ENCODE peak calls at places on chromosomes 1 and 21, in four cellular contexts. Z, J, X and S are unnamed samples.

GRCh38 chr1:97017895-97018294 is 296.3 kb downstream of the PTBP2 start:
- DNase-seq in X (no peak), Z (no peak), J (no peak), S (no peak)

GRCh38 chr1:78834201-78834741 is 172.3 kb downstream of the ADGRL4 start:
- DNase-seq in Z (no peak), X (peak; percentile 51), J (no peak), S (no peak)

GRCh38 chr1:209041936-209042335 is 541.6 kb upstream of the CAMK1G start:
- DNase-seq in J (no peak), Z (no peak), X (no peak), S (no peak)

GRCh38 chr1:45722809-45723208 is 27.6 kb downstream of the IPP start:
- DNase-seq in X (no peak), J (no peak), Z (no peak), S (no peak)

GRCh38 chr1:84253891-84254290 is 47.6 kb upstream of the SAMD13 start:
- DNase-seq in Z (no peak), X (peak; percentile 87), J (no peak), S (no peak)

GRCh38 chr1:218367118-218367517 is 22.0 kb downstream of the TGFB2 start:
- DNase-seq in J (no peak), X (peak; percentile 87), Z (no peak), S (no peak)

GRCh38 chr1:119784127-119784781 is 15.5 kb upstream of the HMGCS2 start:
- DNase-seq in J (no peak), Z (no peak), X (no peak), S (no peak)

GRCh38 chr1:154463512-154463990 is 38.5 kb upstream of the TDRD10 start:
- DNase-seq in X (peak; percentile 55), J (peak; percentile 55), Z (peak; percentile 74), S (peak; percentile 74)

GRCh38 chr1:245823408-245824147 is 668.8 kb downstream of the KIF26B start:
- DNase-seq in X (no peak), J (no peak), Z (peak; percentile 55), S (no peak)

GRCh38 chr1:118949317-118949716 is 38.8 kb downstream of the TBX15 start:
- DNase-seq in J (no peak), X (peak; percentile 98), Z (no peak), S (no peak)

GRCh38 chr1:200038645-200038986 is 11.1 kb downstream of the NR5A2 start:
- DNase-seq in X (no peak), Z (no peak), J (no peak), S (no peak)

GRCh38 chr1:40258445-40258769 is 371 bp downstream of the ZMPSTE24 start:
- DNase-seq in J (no peak), Z (no peak), X (no peak), S (no peak)

GRCh38 chr1:79100385-79100784 is 93.9 kb upstream of the ADGRL4 start:
- DNase-seq in X (no peak), J (no peak), Z (no peak), S (no peak)

GRCh38 chr1:172163479-172164215 is 256.8 kb upstream of the C1orf105 start:
- DNase-seq in X (peak; percentile 11), J (no peak), Z (no peak), S (peak; percentile 35)

GRCh38 chr1:205435904-205436573 is 14.2 kb upstream of the LEMD1 start:
- DNase-seq in Z (no peak), X (no peak), J (no peak), S (no peak)

GRCh38 chr1:113610372-113610771 is 148.9 kb downstream of the PHTF1 start:
- DNase-seq in Z (no peak), J (no peak), X (no peak), S (no peak)

GRCh38 chr1:14699596-14699995 is 101.1 kb downstream of the KAZN start:
- DNase-seq in J (no peak), Z (no peak), X (peak; percentile 74), S (no peak)

GRCh38 chr1:151540982-151541377 is 871 bp downstream of the TUFT1 start:
- DNase-seq in J (no peak), X (no peak), Z (no peak), S (peak; percentile 54)

GRCh38 chr1:25442178-25442577 is 11.5 kb downstream of the MACO1 start:
- DNase-seq in X (no peak), J (no peak), Z (no peak), S (no peak)

GRCh38 chr1:33181038-33181861 is 593 bp downstream of the TRIM62 start:
- DNase-seq in J (peak; percentile 28), Z (peak; percentile 70), X (no peak), S (peak; percentile 52)

GRCh38 chr1:160819186-160819585 is 23.2 kb downstream of the LY9 start:
- DNase-seq in X (no peak), J (no peak), Z (no peak), S (no peak)

GRCh38 chr21:46127239-46128105 is 27.9 kb downstream of the FTCD start:
- DNase-seq in X (no peak), Z (no peak), J (no peak), S (no peak)

GRCh38 chr1:27960762-27961645 is 1.2 kb downstream of the XKR8 start:
- DNase-seq in Z (no peak), X (no peak), J (no peak), S (no peak)

GRCh38 chr1:62912028-62912638 is 128.2 kb downstream of the ATG4C start:
- DNase-seq in X (peak; percentile 10), Z (no peak), J (no peak), S (peak; percentile 20)

GRCh38 chr1:156804572-156805243 is 11.9 kb downstream of the SH2D2A start:
- DNase-seq in Z (no peak), J (no peak), X (peak; percentile 72), S (peak; percentile 79)

GRCh38 chr1:244205171-244205570 is 154.1 kb downstream of the ZBTB18 start:
- DNase-seq in Z (no peak), X (no peak), J (no peak), S (no peak)

GRCh38 chr1:244154882-244155531 is 103.9 kb downstream of the ZBTB18 start:
- DNase-seq in J (no peak), Z (no peak), X (no peak), S (no peak)

GRCh38 chr1:239841635-239842034 is 250.0 kb upstream of the FMN2 start:
- DNase-seq in X (no peak), J (no peak), Z (no peak), S (no peak)

GRCh38 chr1:211876849-211877248 is 46.3 kb upstream of the LPGAT1 start:
- DNase-seq in Z (no peak), X (no peak), J (no peak), S (no peak)

GRCh38 chr1:226480459-226480858 is 68.1 kb upstream of the STUM start:
- DNase-seq in Z (no peak), X (no peak), J (no peak), S (no peak)

GRCh38 chr1:103108525-103109150 is 316 bp upstream of the COL11A1 start:
- DNase-seq in X (no peak), J (no peak), Z (no peak), S (no peak)

GRCh38 chr1:161730050-161730564 is 8.8 kb downstream of the FCRLB start:
- DNase-seq in J (peak; percentile 39), Z (no peak), X (peak; percentile 59), S (peak; percentile 44)

GRCh38 chr1:204307334-204307883 is 52.3 kb downstream of the PLEKHA6 start:
- DNase-seq in J (no peak), X (no peak), Z (no peak), S (no peak)

GRCh38 chr1:57857809-57858208 is 433.9 kb upstream of the DAB1 start:
- DNase-seq in J (no peak), Z (no peak), X (no peak), S (no peak)

GRCh38 chr1:165173409-165173808 is 183.1 kb downstream of the LMX1A start:
- DNase-seq in X (no peak), Z (no peak), J (no peak), S (no peak)